ENCODE peak calls at places on chromosome X, in six cellular contexts. A is CD8-positive, alpha-beta T cell; T is heart left ventricle; B is colonic mucosa; F is cardiac muscle cell; C is lower lobe of right lung. K is an unnamed sample. For H3K27me3, the result is how much of the 10 kb centered on the place peaks cover.

GRCh38 chrX:38048886-38049285 is 42.5 kb downstream of the SYTL5 start:
- DNase-seq in A (no peak), T (no peak), B (no peak), F (no peak), C (no peak), K (no peak)

GRCh38 chrX:38558681-38559080 is 2.7 kb upstream of the TSPAN7 start:
- DNase-seq in A (no peak), T (no peak), B (no peak), F (peak), C (no peak), K (no peak)

GRCh38 chrX:1874899-1875298 is 260.0 kb downstream of the ASMT start:
- DNase-seq in A (no peak), T (no peak), B (no peak), F (no peak), C (no peak), K (no peak)

GRCh38 chrX:128653524-128653923 is 601.3 kb upstream of the ACTRT1 start:
- DNase-seq in A (no peak), T (no peak), B (no peak), F (no peak), C (no peak), K (no peak)

GRCh38 chrX:71650333-71650969 is 16.9 kb upstream of the LOC101059915 start:
- DNase-seq in A (no peak), T (no peak), B (peak), F (no peak), C (no peak), K (no peak)

GRCh38 chrX:68671221-68671620 is 23.8 kb downstream of the STARD8 start:
- DNase-seq in A (no peak), T (no peak), B (no peak), F (no peak), C (no peak), K (no peak)

GRCh38 chrX:24498181-24498580 is 33.1 kb downstream of the PDK3 start:
- DNase-seq in A (peak), T (no peak), B (no peak), F (peak), C (no peak), K (no peak)

GRCh38 chrX:49204709-49205108 is 4.7 kb upstream of the SYP start:
- DNase-seq in A (no peak), T (no peak), B (no peak), F (no peak), C (no peak), K (no peak)

GRCh38 chrX:38375888-38376287 is 23.5 kb downstream of the OTC start:
- DNase-seq in A (no peak), T (no peak), B (no peak), F (peak), C (no peak), K (no peak)

DNA sequence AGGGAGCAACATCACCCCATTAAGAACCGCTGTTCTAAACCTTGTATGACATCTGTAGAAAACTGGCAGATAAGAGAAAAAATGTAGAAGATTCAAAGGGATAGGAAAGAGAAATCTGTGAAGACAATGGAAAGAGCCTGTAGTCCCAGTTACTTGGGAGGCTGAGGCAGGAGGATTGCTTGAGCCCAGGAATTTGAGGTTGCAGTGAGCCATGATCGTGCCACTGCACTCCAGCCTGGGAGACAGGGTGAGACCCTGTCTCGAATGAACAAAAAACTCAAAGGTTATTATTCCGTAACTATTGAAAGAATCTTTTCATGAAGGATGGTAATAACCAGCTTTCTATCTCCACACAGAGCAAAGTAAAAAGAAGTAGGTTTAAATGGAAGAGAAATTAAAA is 1.6 kb upstream of the CLCN4 start:
- DNase-seq in A (no peak), T (no peak), B (no peak), F (no peak), C (no peak), K (no peak)
- H3K27me3 ChIP-seq in A (under half), T (under half), B (under half), F (under half), C (under half), K (under half)

GRCh38 chrX:20061869-20062254 is 54.8 kb downstream of the MAP7D2 start:
- DNase-seq in A (no peak), T (no peak), B (no peak), F (peak), C (no peak), K (no peak)
- H3K27ac ChIP-seq in A (no peak), T (no peak), B (no peak), F (no peak), C (no peak), K (no peak)

GRCh38 chrX:27883468-27884092 is 75.8 kb downstream of the MAGEB10 start:
- DNase-seq in A (no peak), T (no peak), B (no peak), F (no peak), C (no peak), K (no peak)
- TF ChIP-seq CTCF in A (no peak), T (no peak), B (no peak), F (no peak), C (no peak), K (no peak)

GRCh38 chrX:40009462-40009851 is 88.3 kb downstream of the BCOR start:
- DNase-seq in A (no peak), T (no peak), B (no peak), F (no peak), C (no peak), K (no peak)
- H3K27me3 ChIP-seq in A (under half), T (under half), B (half or more), F (half or more), C (under half), K (under half)

K was measured in CD4-positive, alpha-beta T cell.